ENCODE peak calls at places on chromosomes 7 and 10, in five cellular contexts. T is BE2C; G is AG04449; R is anterior cingulate cortex; J is activated T-cell treated with anti-CD3 and anti-CD28 coated beads, Interleukin-2, amount 50 U/mL, for 24 hours. Y is an unnamed sample.

GRCh38 chr10:26780793-26781601 is 79.8 kb downstream of the ABI1 start:
- DNase-seq in T (no peak), R (no peak), J (no peak), G (peak; percentile 72), Y (no peak)

GRCh38 chr7:93837245-93837644 is 53.3 kb downstream of the TFPI2 start:
- DNase-seq in T (no peak), G (no peak), J (no peak), R (no peak), Y (no peak)

GRCh38 chr10:112332509-112333228 is 41.2 kb upstream of the ACSL5 start:
- DNase-seq in G (no peak), J (no peak), T (no peak), R (no peak), Y (no peak)

GRCh38 chr7:91876391-91877133 is 3.9 kb downstream of the MTERF1 start:
- DNase-seq in R (no peak), T (no peak), G (no peak), J (no peak), Y (no peak)

GRCh38 chr10:97771055-97771811 is 566 bp downstream of the SFRP5 start:
- DNase-seq in J (peak; percentile 48), T (peak; percentile 30), R (no peak), G (no peak), Y (no peak)

GRCh38 chr7:12152196-12152918 is 58.7 kb upstream of the TMEM106B start:
- DNase-seq in G (no peak), J (no peak), T (peak; percentile 25), R (no peak), Y (no peak)

GRCh38 chr10:99394256-99394655 is 36.2 kb downstream of the GOT1 start:
- DNase-seq in R (no peak), J (no peak), T (no peak), G (no peak), Y (no peak)

GRCh38 chr10:58700576-58700975 is 187.9 kb downstream of the BICC1 start:
- DNase-seq in R (no peak), T (no peak), G (no peak), J (no peak), Y (no peak)

GRCh38 chr10:122521011-122521410 is 39.5 kb upstream of the DMBT1 start:
- DNase-seq in J (no peak), G (no peak), T (no peak), R (no peak), Y (no peak)

GRCh38 chr10:78520737-78521430 is 487.2 kb downstream of the RPS24 start:
- DNase-seq in G (no peak), T (peak; percentile 24), R (no peak), J (no peak), Y (no peak)

GRCh38 chr10:100890696-100891271 is 22.0 kb upstream of the SLF2 start:
- DNase-seq in J (no peak), G (peak; percentile 89), T (no peak), R (no peak), Y (no peak)

GRCh38 chr10:97314677-97315076 is 4.4 kb upstream of the FRAT1 start:
- DNase-seq in T (no peak), J (no peak), G (no peak), R (no peak), Y (no peak)

Y was measured in activated CD4-positive, alpha-beta T cell treated with anti-CD3 and anti-CD28 coated beads for 1 hour.